ENCODE peak calls at places on chromosomes 6 and 20, in five cellular contexts. C, A, U, Q and S are unnamed samples.

GRCh38 chr20:18279231-18279630 is 9.1 kb upstream of the ZNF133 start:
- DNase-seq in A (no peak), U (no peak), Q (no peak), C (no peak), S (no peak)

GRCh38 chr6:103344554-103345163 is 1515.1 kb downstream of the HACE1 start:
- DNase-seq in Q (no peak), C (no peak), U (no peak), A (no peak), S (no peak)

GRCh38 chr6:99434702-99435530 is 9.8 kb upstream of the PNISR start:
- DNase-seq in Q (no peak), C (peak), U (no peak), A (no peak), S (no peak)

GRCh38 chr6:134550604-134551003 is 232.7 kb upstream of the SGK1 start:
- DNase-seq in U (no peak), A (no peak), Q (no peak), C (no peak), S (no peak)

GRCh38 chr6:42153921-42154320 is 11.5 kb upstream of the C6orf132 start:
- DNase-seq in U (no peak), C (no peak), A (no peak), Q (no peak), S (no peak)

GRCh38 chr6:125810435-125810834 is 19.7 kb downstream of the NCOA7 start:
- DNase-seq in A (no peak), U (no peak), C (no peak), Q (no peak), S (no peak)

GRCh38 chr6:43840490-43841218 is 70.6 kb downstream of the VEGFA start:
- DNase-seq in C (no peak), A (no peak), U (no peak), Q (no peak), S (no peak)

GRCh38 chr6:135938588-135939215 is 87.2 kb downstream of the PDE7B start:
- DNase-seq in A (no peak), Q (no peak), U (no peak), C (no peak), S (no peak)

GRCh38 chr6:144321839-144322591 is 36.9 kb downstream of the UTRN start:
- DNase-seq in A (no peak), Q (no peak), U (no peak), C (no peak), S (no peak)

GRCh38 chr6:7121704-7122241 is 14.0 kb downstream of the RREB1 start:
- DNase-seq in U (no peak), C (no peak), A (no peak), Q (no peak), S (no peak)

GRCh38 chr20:57990396-57990987 is 238.0 kb downstream of the ANKRD60 start:
- DNase-seq in U (no peak), A (no peak), C (no peak), Q (no peak), S (no peak)

GRCh38 chr6:42315991-42316378 is 98.3 kb upstream of the MRPS10 start:
- DNase-seq in U (no peak), A (no peak), C (no peak), Q (no peak), S (no peak)

GRCh38 chr20:58153121-58153520 is 75.3 kb downstream of the ANKRD60 start:
- DNase-seq in C (no peak), Q (no peak), U (no peak), A (no peak), S (no peak)

GRCh38 chr20:1993986-1994385 is at the start of gene PDYN:
- DNase-seq in C (no peak), Q (no peak), U (no peak), A (no peak), S (no peak)

GRCh38 chr20:23258747-23259121 is 91.9 kb upstream of the NXT1 start:
- DNase-seq in A (no peak), Q (no peak), U (no peak), C (no peak), S (no peak)

GRCh38 chr6:153941768-153942167 is 97.3 kb upstream of the OPRM1 start:
- DNase-seq in Q (no peak), C (no peak), A (no peak), U (no peak), S (no peak)

GRCh38 chr6:141548969-141549368 is 583.8 kb upstream of the GJE1 start:
- DNase-seq in Q (no peak), U (no peak), C (no peak), A (no peak), S (no peak)

GRCh38 chr6:144265390-144265789 is 19.7 kb upstream of the UTRN start:
- DNase-seq in Q (no peak), A (no peak), U (no peak), C (no peak), S (no peak)

GRCh38 chr6:108559884-108560462 is 744 bp upstream of the FOXO3 start:
- DNase-seq in U (peak), C (peak), Q (peak), A (peak), S (no peak)

GRCh38 chr6:151071295-151071694 is 168.5 kb upstream of the AKAP12 start:
- DNase-seq in Q (no peak), C (no peak), A (no peak), U (no peak), S (no peak)

GRCh38 chr6:134299236-134299635 is 18.7 kb downstream of the SGK1 start:
- DNase-seq in Q (no peak), A (no peak), C (no peak), U (no peak), S (no peak)

GRCh38 chr20:50921055-50921454 is 10.2 kb downstream of the ADNP start:
- DNase-seq in Q (no peak), U (no peak), A (no peak), C (peak), S (no peak)

GRCh38 chr20:63736893-63737689 is 627 bp downstream of the LIME1 start:
- DNase-seq in Q (no peak), A (no peak), C (peak), U (peak), S (peak)

GRCh38 chr6:35050988-35051330 is 90.2 kb downstream of the TCP11 start:
- DNase-seq in C (no peak), Q (no peak), U (no peak), A (no peak), S (no peak)

GRCh38 chr6:87152528-87152950 is 2.8 kb upstream of the ZNF292 start:
- DNase-seq in Q (no peak), U (no peak), A (no peak), C (no peak), S (no peak)

GRCh38 chr20:43744121-43744520 is 17.3 kb upstream of the GTSF1L start:
- DNase-seq in A (no peak), Q (no peak), C (peak), U (no peak), S (no peak)

GRCh38 chr6:34145161-34146020 is 496 bp downstream of the GRM4 start:
- DNase-seq in A (no peak), Q (peak), C (no peak), U (peak), S (peak)